ENCODE peak calls at places on chromosomes 13 and 19, in ten cellular contexts. V, U, Y, I, H, M, D, Z, G and W are unnamed samples.

GRCh38 chr13:107373551-107373950 is 805.6 kb upstream of the ARGLU1 start:
- DNase-seq in V (no peak), U (no peak), Y (no peak), I (peak), H (peak), M (no peak), D (no peak), Z (no peak), G (peak), W (no peak)

GRCh38 chr13:43300817-43301216 is 277.4 kb downstream of the DNAJC15 start:
- DNase-seq in V (no peak), U (no peak), Y (no peak), I (peak), H (peak), M (no peak), D (no peak), Z (no peak), G (no peak), W (no peak)

GRCh38 chr13:24161980-24162517 is 1.5 kb downstream of the SPATA13 start:
- DNase-seq in V (no peak), U (no peak), Y (no peak), I (no peak), H (no peak), M (no peak), D (no peak), Z (no peak), G (no peak), W (no peak)

GRCh38 chr19:41325947-41326706 is 16.2 kb downstream of the CCDC97 start:
- DNase-seq in V (peak), U (no peak), Y (no peak), I (no peak), H (peak), M (no peak), D (no peak), Z (peak), G (peak), W (peak)

GRCh38 chr19:52258426-52258825 is 11.0 kb upstream of the ZNF766 start:
- DNase-seq in V (no peak), U (no peak), Y (no peak), I (no peak), H (peak), M (no peak), D (no peak), Z (no peak), G (no peak), W (no peak)

GRCh38 chr13:80881495-80882482 is 540.9 kb upstream of the SPRY2 start:
- DNase-seq in V (no peak), U (no peak), Y (no peak), I (no peak), H (no peak), M (no peak), D (no peak), Z (no peak), G (peak), W (no peak)

GRCh38 chr13:113537205-113537604 is 46.7 kb upstream of the DCUN1D2 start:
- DNase-seq in V (no peak), U (no peak), Y (peak), I (no peak), H (no peak), M (peak), D (no peak), Z (no peak), G (no peak), W (peak)

GRCh38 chr19:36140289-36141038 is 598 bp downstream of the CAPNS1 start:
- DNase-seq in V (peak), U (peak), Y (peak), I (no peak), H (peak), M (peak), D (peak), Z (peak), G (peak), W (peak)

GRCh38 chr19:10432736-10433130 is 12.4 kb downstream of the PDE4A start:
- DNase-seq in V (no peak), U (no peak), Y (no peak), I (no peak), H (no peak), M (no peak), D (no peak), Z (no peak), G (no peak), W (no peak)

GRCh38 chr13:85503797-85504196 is 295.4 kb downstream of the SLITRK6 start:
- DNase-seq in V (no peak), U (no peak), Y (no peak), I (no peak), H (peak), M (no peak), D (no peak), Z (no peak), G (no peak), W (no peak)

GRCh38 chr19:7366701-7367420 is 18.1 kb downstream of the ARHGEF18 start:
- DNase-seq in V (peak), U (no peak), Y (no peak), I (no peak), H (peak), M (peak), D (no peak), Z (peak), G (peak), W (no peak)

GRCh38 chr19:34963531-34964406 is at the start of gene ZNF792:
- DNase-seq in V (peak), U (peak), Y (peak), I (no peak), H (peak), M (peak), D (no peak), Z (peak), G (peak), W (peak)

GRCh38 chr13:97849305-97849704 is 104.2 kb upstream of the IPO5 start:
- DNase-seq in V (peak), U (no peak), Y (no peak), I (no peak), H (peak), M (no peak), D (no peak), Z (peak), G (peak), W (no peak)

GRCh38 chr13:107886118-107886517 is 329.2 kb downstream of the LIG4 start:
- DNase-seq in V (no peak), U (no peak), Y (no peak), I (no peak), H (no peak), M (no peak), D (no peak), Z (no peak), G (no peak), W (no peak)

GRCh38 chr19:2537544-2537943 is 61.6 kb downstream of the GADD45B start:
- DNase-seq in V (no peak), U (no peak), Y (no peak), I (no peak), H (no peak), M (no peak), D (no peak), Z (no peak), G (no peak), W (no peak)

GRCh38 chr19:33401683-33402420 is 28.3 kb downstream of the CEBPG start:
- DNase-seq in V (no peak), U (no peak), Y (no peak), I (no peak), H (no peak), M (peak), D (no peak), Z (no peak), G (no peak), W (peak)

GRCh38 chr13:107462501-107462900 is 752.8 kb downstream of the LIG4 start:
- DNase-seq in V (no peak), U (no peak), Y (no peak), I (no peak), H (no peak), M (no peak), D (no peak), Z (no peak), G (no peak), W (no peak)

GRCh38 chr19:47272448-47273312 is 2.0 kb upstream of the INAFM1 start:
- DNase-seq in V (no peak), U (no peak), Y (peak), I (no peak), H (no peak), M (peak), D (no peak), Z (no peak), G (no peak), W (no peak)

GRCh38 chr19:3350014-3350663 is 16.2 kb upstream of the NFIC start:
- DNase-seq in V (no peak), U (no peak), Y (no peak), I (no peak), H (peak), M (no peak), D (no peak), Z (no peak), G (peak), W (no peak)

GRCh38 chr19:45279587-45280192 is 28.6 kb downstream of the MARK4 start:
- DNase-seq in V (no peak), U (no peak), Y (no peak), I (no peak), H (no peak), M (no peak), D (no peak), Z (no peak), G (no peak), W (no peak)

GRCh38 chr13:94362411-94362909 is 117.0 kb downstream of the DCT start:
- DNase-seq in V (peak), U (peak), Y (no peak), I (peak), H (peak), M (no peak), D (no peak), Z (peak), G (peak), W (peak)

GRCh38 chr13:58855283-58855682 is 1223.7 kb downstream of the PCDH17 start:
- DNase-seq in V (no peak), U (no peak), Y (no peak), I (no peak), H (peak), M (no peak), D (no peak), Z (no peak), G (no peak), W (no peak)

GRCh38 chr13:40170982-40171381 is 495.5 kb downstream of the FOXO1 start:
- DNase-seq in V (no peak), U (no peak), Y (no peak), I (no peak), H (no peak), M (no peak), D (no peak), Z (no peak), G (no peak), W (no peak)

GRCh38 chr19:2512523-2513431 is 36.9 kb downstream of the GADD45B start:
- DNase-seq in V (no peak), U (no peak), Y (no peak), I (no peak), H (no peak), M (no peak), D (no peak), Z (no peak), G (no peak), W (no peak)

GRCh38 chr19:13155472-13156284 is 5.5 kb downstream of the IER2 start:
- DNase-seq in V (peak), U (peak), Y (peak), I (no peak), H (peak), M (peak), D (peak), Z (peak), G (no peak), W (peak)

GRCh38 chr13:77489566-77490337 is 45.8 kb upstream of the SCEL start:
- DNase-seq in V (no peak), U (no peak), Y (no peak), I (no peak), H (no peak), M (no peak), D (no peak), Z (no peak), G (no peak), W (no peak)

GRCh38 chr19:3136684-3137055 is 837 bp downstream of the GNA15 start:
- DNase-seq in V (no peak), U (no peak), Y (no peak), I (no peak), H (no peak), M (no peak), D (no peak), Z (no peak), G (no peak), W (no peak)

GRCh38 chr13:50805805-50806204 is 37.7 kb downstream of the DLEU7 start:
- DNase-seq in V (no peak), U (no peak), Y (no peak), I (no peak), H (peak), M (no peak), D (no peak), Z (peak), G (no peak), W (no peak)